ENCODE peak calls at places on chromosomes 11 and 22, in ten cellular contexts. One of them, this sample, is unnamed.

GRCh38 chr11:96168623-96169022 is 174.4 kb downstream of the MAML2 start:
- DNase-seq in esophagus squamous epithelium: no peak
- DNase-seq in A673: peak; percentile 94
- DNase-seq in upper lobe of left lung: peak; percentile 64
- DNase-seq in right lobe of liver: no peak
- DNase-seq in WERI-Rb-1: no peak
- DNase-seq in neural crest cell: no peak
- DNase-seq in GM20000: no peak
- DNase-seq in kidney: no peak
- DNase-seq in nephron progenitor cell: no peak
- DNase-seq in this sample: no peak

GRCh38 chr11:10485646-10486045 is 30.6 kb downstream of the AMPD3 start:
- DNase-seq in esophagus squamous epithelium: no peak
- DNase-seq in A673: no peak
- DNase-seq in upper lobe of left lung: no peak
- DNase-seq in right lobe of liver: no peak
- DNase-seq in WERI-Rb-1: no peak
- DNase-seq in neural crest cell: no peak
- DNase-seq in GM20000: no peak
- DNase-seq in kidney: no peak
- DNase-seq in nephron progenitor cell: no peak
- DNase-seq in this sample: no peak

GRCh38 chr22:44218071-44218470 is 37.3 kb downstream of the PARVG start:
- DNase-seq in esophagus squamous epithelium: no peak
- DNase-seq in A673: no peak
- DNase-seq in upper lobe of left lung: no peak
- DNase-seq in right lobe of liver: no peak
- DNase-seq in WERI-Rb-1: no peak
- DNase-seq in neural crest cell: no peak
- DNase-seq in GM20000: peak; percentile 9
- DNase-seq in kidney: no peak
- DNase-seq in nephron progenitor cell: no peak
- DNase-seq in this sample: no peak

GRCh38 chr11:44992181-44992582 is 41.5 kb upstream of the TP53I11 start:
- DNase-seq in esophagus squamous epithelium: no peak
- DNase-seq in A673: no peak
- DNase-seq in upper lobe of left lung: no peak
- DNase-seq in right lobe of liver: no peak
- DNase-seq in WERI-Rb-1: no peak
- DNase-seq in neural crest cell: no peak
- DNase-seq in GM20000: no peak
- DNase-seq in kidney: no peak
- DNase-seq in nephron progenitor cell: no peak
- DNase-seq in this sample: no peak

GRCh38 chr11:28110839-28111235 is 2.6 kb downstream of the METTL15 start:
- DNase-seq in esophagus squamous epithelium: no peak
- DNase-seq in A673: peak; percentile 41
- DNase-seq in upper lobe of left lung: no peak
- DNase-seq in right lobe of liver: no peak
- DNase-seq in WERI-Rb-1: no peak
- DNase-seq in neural crest cell: no peak
- DNase-seq in GM20000: no peak
- DNase-seq in kidney: no peak
- DNase-seq in nephron progenitor cell: no peak
- DNase-seq in this sample: no peak

GRCh38 chr22:33112606-33113005 is 54.4 kb upstream of the SYN3 start:
- DNase-seq in esophagus squamous epithelium: no peak
- DNase-seq in A673: no peak
- DNase-seq in upper lobe of left lung: no peak
- DNase-seq in right lobe of liver: no peak
- DNase-seq in WERI-Rb-1: no peak
- DNase-seq in neural crest cell: no peak
- DNase-seq in GM20000: no peak
- DNase-seq in kidney: no peak
- DNase-seq in nephron progenitor cell: no peak
- DNase-seq in this sample: no peak

GRCh38 chr11:71153005-71153395 is 99.4 kb downstream of the SHANK2 start:
- DNase-seq in esophagus squamous epithelium: no peak
- DNase-seq in A673: no peak
- DNase-seq in upper lobe of left lung: no peak
- DNase-seq in right lobe of liver: peak; percentile 63
- DNase-seq in WERI-Rb-1: peak; percentile 30
- DNase-seq in neural crest cell: no peak
- DNase-seq in GM20000: no peak
- DNase-seq in kidney: peak; percentile 74
- DNase-seq in nephron progenitor cell: peak; percentile 37
- DNase-seq in this sample: no peak

GRCh38 chr11:113986351-113987140 is 11.6 kb downstream of the HTR3A start:
- DNase-seq in esophagus squamous epithelium: no peak
- DNase-seq in A673: no peak
- DNase-seq in upper lobe of left lung: no peak
- DNase-seq in right lobe of liver: no peak
- DNase-seq in WERI-Rb-1: no peak
- DNase-seq in neural crest cell: no peak
- DNase-seq in GM20000: no peak
- DNase-seq in kidney: no peak
- DNase-seq in nephron progenitor cell: no peak
- DNase-seq in this sample: no peak

GRCh38 chr11:119863236-119863635 is 134.2 kb upstream of the NECTIN1 start:
- DNase-seq in esophagus squamous epithelium: no peak
- DNase-seq in A673: no peak
- DNase-seq in upper lobe of left lung: no peak
- DNase-seq in right lobe of liver: no peak
- DNase-seq in WERI-Rb-1: no peak
- DNase-seq in neural crest cell: no peak
- DNase-seq in GM20000: no peak
- DNase-seq in kidney: no peak
- DNase-seq in nephron progenitor cell: no peak
- DNase-seq in this sample: no peak

GRCh38 chr11:119860561-119861094 is 131.6 kb upstream of the NECTIN1 start:
- DNase-seq in esophagus squamous epithelium: no peak
- DNase-seq in A673: no peak
- DNase-seq in upper lobe of left lung: no peak
- DNase-seq in right lobe of liver: no peak
- DNase-seq in WERI-Rb-1: no peak
- DNase-seq in neural crest cell: no peak
- DNase-seq in GM20000: no peak
- DNase-seq in kidney: no peak
- DNase-seq in nephron progenitor cell: no peak
- DNase-seq in this sample: no peak

GRCh38 chr11:119864836-119865235 is 135.8 kb upstream of the NECTIN1 start:
- DNase-seq in esophagus squamous epithelium: no peak
- DNase-seq in A673: no peak
- DNase-seq in upper lobe of left lung: no peak
- DNase-seq in right lobe of liver: no peak
- DNase-seq in WERI-Rb-1: no peak
- DNase-seq in neural crest cell: no peak
- DNase-seq in GM20000: no peak
- DNase-seq in kidney: no peak
- DNase-seq in nephron progenitor cell: no peak
- DNase-seq in this sample: no peak

GRCh38 chr11:119861160-119861559 is 132.2 kb upstream of the NECTIN1 start:
- DNase-seq in esophagus squamous epithelium: no peak
- DNase-seq in A673: no peak
- DNase-seq in upper lobe of left lung: no peak
- DNase-seq in right lobe of liver: no peak
- DNase-seq in WERI-Rb-1: peak; percentile 34
- DNase-seq in neural crest cell: no peak
- DNase-seq in GM20000: no peak
- DNase-seq in kidney: no peak
- DNase-seq in nephron progenitor cell: no peak
- DNase-seq in this sample: no peak

DNA sequence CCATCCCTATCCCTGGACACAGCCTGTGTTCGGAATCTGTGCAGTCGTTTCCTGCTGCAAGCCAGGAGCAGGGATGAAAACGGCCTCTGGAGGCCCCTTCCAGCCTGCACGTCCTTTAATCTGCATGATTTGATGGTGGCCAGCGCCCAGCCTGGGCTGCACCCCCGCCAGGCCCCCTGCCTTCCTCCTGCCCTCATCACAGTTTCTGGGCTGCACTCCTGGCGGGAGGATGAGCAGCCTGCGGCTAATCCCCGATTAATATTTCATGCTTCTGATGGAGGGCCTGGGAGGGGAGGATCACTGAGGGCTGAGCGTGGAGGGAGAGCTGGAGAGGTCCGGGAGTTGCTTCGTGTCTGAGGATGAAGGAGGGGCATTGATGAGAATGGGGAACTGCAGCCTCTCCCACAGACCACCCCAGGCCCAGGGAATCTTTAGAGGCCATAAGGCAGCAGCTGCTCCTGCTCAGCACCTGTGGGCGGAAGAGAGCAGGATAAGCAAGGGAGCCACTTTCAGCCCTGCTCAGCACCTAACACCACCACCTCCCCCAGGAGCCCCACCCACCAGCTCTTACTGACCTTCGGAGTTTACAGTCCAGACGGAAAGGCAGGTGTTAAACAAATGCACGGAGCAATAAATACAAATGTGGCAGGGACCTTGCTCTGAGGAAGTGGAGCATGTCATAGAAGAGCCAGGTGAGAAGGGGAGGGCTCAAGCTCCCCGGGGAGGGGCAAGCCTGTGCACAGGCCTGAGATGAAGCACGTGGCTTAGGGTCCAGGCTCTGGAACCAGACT is 135.0 kb upstream of the NECTIN1 start:
- DNase-seq in esophagus squamous epithelium: no peak
- DNase-seq in A673: no peak
- DNase-seq in upper lobe of left lung: no peak
- DNase-seq in right lobe of liver: no peak
- DNase-seq in WERI-Rb-1: peak; percentile 95
- DNase-seq in neural crest cell: no peak
- DNase-seq in GM20000: no peak
- DNase-seq in kidney: no peak
- DNase-seq in nephron progenitor cell: peak; percentile 24
- DNase-seq in this sample: no peak
- TF ChIP-seq CTCF in esophagus squamous epithelium: no peak
- TF ChIP-seq CTCF in A673: no peak
- TF ChIP-seq CTCF in upper lobe of left lung: no peak
- TF ChIP-seq CTCF in right lobe of liver: no peak
- TF ChIP-seq CTCF in WERI-Rb-1: peak; percentile 36
- TF ChIP-seq CTCF in neural crest cell: no peak
- TF ChIP-seq CTCF in GM20000: no peak
- TF ChIP-seq CTCF in kidney: no peak
- TF ChIP-seq CTCF in nephron progenitor cell: no peak
- TF ChIP-seq CTCF in this sample: no peak

DNA sequence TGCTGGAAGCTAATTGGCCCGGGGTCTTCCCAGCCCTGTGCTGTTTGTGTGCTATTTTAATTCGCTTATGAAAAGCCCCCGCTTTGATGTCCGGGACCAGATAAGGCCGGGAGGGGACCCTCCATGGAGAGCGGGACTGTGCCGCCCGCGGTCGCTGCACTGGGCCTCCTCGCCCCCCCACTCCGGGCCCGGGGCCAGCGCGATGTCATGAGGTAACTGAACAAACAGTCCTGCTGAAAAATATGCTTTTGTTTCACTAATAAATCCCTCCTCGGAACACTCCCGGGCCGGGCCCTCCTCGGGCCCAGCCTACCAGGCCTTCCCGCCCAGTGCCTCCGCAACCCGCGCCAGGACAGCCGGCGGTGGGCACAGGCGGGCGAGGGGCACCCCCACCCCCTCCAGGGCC is 78.3 kb downstream of the CDKN1C start:
- DNase-seq in esophagus squamous epithelium: no peak
- DNase-seq in A673: no peak
- DNase-seq in upper lobe of left lung: peak; percentile 61
- DNase-seq in right lobe of liver: peak; percentile 52
- DNase-seq in WERI-Rb-1: peak; percentile 3
- DNase-seq in neural crest cell: no peak
- DNase-seq in GM20000: no peak
- DNase-seq in kidney: peak; percentile 92
- DNase-seq in nephron progenitor cell: no peak
- DNase-seq in this sample: peak; percentile 69
- TF ChIP-seq CTCF in esophagus squamous epithelium: no peak
- TF ChIP-seq CTCF in A673: no peak
- TF ChIP-seq CTCF in upper lobe of left lung: no peak
- TF ChIP-seq CTCF in right lobe of liver: no peak
- TF ChIP-seq CTCF in WERI-Rb-1: no peak
- TF ChIP-seq CTCF in neural crest cell: no peak
- TF ChIP-seq CTCF in GM20000: no peak
- TF ChIP-seq CTCF in kidney: no peak
- TF ChIP-seq CTCF in nephron progenitor cell: no peak
- TF ChIP-seq CTCF in this sample: no peak

GRCh38 chr11:35418847-35419712 is at the start of gene SLC1A2:
- DNase-seq in esophagus squamous epithelium: no peak
- DNase-seq in A673: peak; percentile 50
- DNase-seq in upper lobe of left lung: no peak
- DNase-seq in right lobe of liver: no peak
- DNase-seq in WERI-Rb-1: peak; percentile 94
- DNase-seq in neural crest cell: peak; percentile 32
- DNase-seq in GM20000: peak; percentile 22
- DNase-seq in kidney: no peak
- DNase-seq in nephron progenitor cell: peak; percentile 66
- DNase-seq in this sample: peak; percentile 60
- TF ChIP-seq CTCF in esophagus squamous epithelium: no peak
- TF ChIP-seq CTCF in A673: no peak
- TF ChIP-seq CTCF in upper lobe of left lung: no peak
- TF ChIP-seq CTCF in right lobe of liver: no peak
- TF ChIP-seq CTCF in WERI-Rb-1: peak; percentile 6
- TF ChIP-seq CTCF in neural crest cell: no peak
- TF ChIP-seq CTCF in GM20000: no peak
- TF ChIP-seq CTCF in kidney: no peak
- TF ChIP-seq CTCF in nephron progenitor cell: no peak
- TF ChIP-seq CTCF in this sample: no peak

GRCh38 chr22:25402501-25403283 is 161.8 kb upstream of the GRK3 start:
- DNase-seq in esophagus squamous epithelium: no peak
- DNase-seq in A673: peak; percentile 49
- DNase-seq in upper lobe of left lung: no peak
- DNase-seq in right lobe of liver: peak; percentile 91
- DNase-seq in WERI-Rb-1: no peak
- DNase-seq in neural crest cell: no peak
- DNase-seq in GM20000: no peak
- DNase-seq in kidney: peak; percentile 64
- DNase-seq in nephron progenitor cell: no peak
- DNase-seq in this sample: no peak

GRCh38 chr22:25404556-25404922 is 159.9 kb upstream of the GRK3 start:
- DNase-seq in esophagus squamous epithelium: no peak
- DNase-seq in A673: no peak
- DNase-seq in upper lobe of left lung: no peak
- DNase-seq in right lobe of liver: no peak
- DNase-seq in WERI-Rb-1: peak; percentile 45
- DNase-seq in neural crest cell: no peak
- DNase-seq in GM20000: no peak
- DNase-seq in kidney: peak; percentile 77
- DNase-seq in nephron progenitor cell: peak; percentile 42
- DNase-seq in this sample: no peak

GRCh38 chr22:25404923-25405853 is 159.3 kb upstream of the GRK3 start:
- DNase-seq in esophagus squamous epithelium: no peak
- DNase-seq in A673: peak; percentile 60
- DNase-seq in upper lobe of left lung: peak; percentile 86
- DNase-seq in right lobe of liver: peak; percentile 90
- DNase-seq in WERI-Rb-1: peak; percentile 80
- DNase-seq in neural crest cell: no peak
- DNase-seq in GM20000: peak; percentile 95
- DNase-seq in kidney: peak; percentile 94
- DNase-seq in nephron progenitor cell: peak; percentile 79
- DNase-seq in this sample: peak; percentile 77

GRCh38 chr22:25403284-25403606 is 161.2 kb upstream of the GRK3 start:
- DNase-seq in esophagus squamous epithelium: no peak
- DNase-seq in A673: no peak
- DNase-seq in upper lobe of left lung: no peak
- DNase-seq in right lobe of liver: no peak
- DNase-seq in WERI-Rb-1: no peak
- DNase-seq in neural crest cell: no peak
- DNase-seq in GM20000: no peak
- DNase-seq in kidney: no peak
- DNase-seq in nephron progenitor cell: no peak
- DNase-seq in this sample: no peak

GRCh38 chr22:25403752-25404471 is 160.6 kb upstream of the GRK3 start:
- DNase-seq in esophagus squamous epithelium: no peak
- DNase-seq in A673: peak; percentile 64
- DNase-seq in upper lobe of left lung: no peak
- DNase-seq in right lobe of liver: no peak
- DNase-seq in WERI-Rb-1: peak; percentile 70
- DNase-seq in neural crest cell: no peak
- DNase-seq in GM20000: peak; percentile 59
- DNase-seq in kidney: peak; percentile 43
- DNase-seq in nephron progenitor cell: peak; percentile 28
- DNase-seq in this sample: no peak
- TF ChIP-seq CTCF in esophagus squamous epithelium: no peak
- TF ChIP-seq CTCF in A673: no peak
- TF ChIP-seq CTCF in upper lobe of left lung: no peak
- TF ChIP-seq CTCF in right lobe of liver: no peak
- TF ChIP-seq CTCF in WERI-Rb-1: peak; percentile 50
- TF ChIP-seq CTCF in neural crest cell: no peak
- TF ChIP-seq CTCF in GM20000: no peak
- TF ChIP-seq CTCF in kidney: no peak
- TF ChIP-seq CTCF in nephron progenitor cell: no peak
- TF ChIP-seq CTCF in this sample: no peak

This sample was measured in mesothelial cell of epicardium.